ENCODE peak calls at places on chromosomes 2 and 18, in five cellular contexts. G is activated CD4-positive, alpha-beta T cell treated with anti-CD3 and anti-CD28 coated beads for 36 hours; B is astrocyte of the spinal cord; F is germinal center; T is AG09309. S is an unnamed sample.

GRCh38 chr2:236604971-236605734 is 35.5 kb downstream of the ACKR3 start:
- DNase-seq in B (no peak), G (no peak), T (no peak), F (no peak), S (peak)

GRCh38 chr2:38030590-38031326 is 45.2 kb downstream of the CYP1B1 start:
- DNase-seq in T (no peak), F (no peak), G (no peak), B (peak), S (no peak)

GRCh38 chr2:75162897-75163296 is 36.4 kb downstream of the TACR1 start:
- DNase-seq in G (no peak), B (no peak), F (no peak), T (no peak), S (no peak)

GRCh38 chr2:106189764-106190468 is 4.2 kb downstream of the UXS1 start:
- DNase-seq in T (no peak), G (no peak), F (no peak), B (peak), S (peak)

GRCh38 chr2:42854207-42854818 is 61.9 kb upstream of the HAAO start:
- DNase-seq in G (no peak), F (no peak), B (peak), T (no peak), S (peak)

GRCh38 chr2:109052922-109053321 is 63.9 kb upstream of the EDAR start:
- DNase-seq in F (no peak), G (no peak), T (no peak), B (no peak), S (no peak)

GRCh38 chr2:239283288-239283945 is 117.4 kb downstream of the HDAC4 start:
- DNase-seq in F (no peak), G (no peak), B (no peak), T (no peak), S (no peak)

GRCh38 chr2:47119001-47119400 is 36.1 kb downstream of the STPG4 start:
- DNase-seq in T (peak), B (peak), G (no peak), F (no peak), S (peak)

GRCh38 chr2:24819442-24820174 is 26.4 kb downstream of the CENPO start:
- DNase-seq in B (no peak), F (no peak), T (no peak), G (no peak), S (no peak)

GRCh38 chr2:178825183-178825582 is 18.0 kb upstream of the TTN start:
- DNase-seq in F (no peak), T (no peak), G (no peak), B (peak), S (peak)

GRCh38 chr2:209470466-209470865 is 46.6 kb downstream of the MAP2 start:
- DNase-seq in F (no peak), B (no peak), G (no peak), T (no peak), S (no peak)

GRCh38 chr2:191927319-191927867 is 80.5 kb upstream of the CAVIN2 start:
- DNase-seq in F (no peak), G (no peak), B (peak), T (peak), S (peak)

GRCh38 chr2:187547353-187547979 is 6.8 kb downstream of the TFPI start:
- DNase-seq in F (no peak), T (peak), B (peak), G (no peak), S (peak)

GRCh38 chr2:54634564-54635511 is 88.6 kb upstream of the EML6 start:
- DNase-seq in B (peak), G (peak), F (peak), T (no peak), S (peak)

GRCh38 chr18:58682429-58683069 is 11.3 kb downstream of the MALT1 start:
- DNase-seq in T (no peak), F (no peak), G (no peak), B (peak), S (peak)

GRCh38 chr2:182324665-182325064 is 102.2 kb downstream of the PDE1A start:
- DNase-seq in B (peak), T (no peak), F (no peak), G (no peak), S (peak)

GRCh38 chr2:134553657-134554056 is 165.1 kb downstream of the TMEM163 start:
- DNase-seq in G (no peak), T (no peak), B (no peak), F (no peak), S (no peak)

GRCh38 chr2:191228333-191228732 is 16.9 kb upstream of the MYO1B start:
- DNase-seq in G (no peak), T (no peak), B (no peak), F (no peak), S (no peak)

GRCh38 chr2:65129276-65129612 is 662 bp downstream of the RAB1A start:
- DNase-seq in F (no peak), B (no peak), T (no peak), G (no peak), S (no peak)

GRCh38 chr2:42342061-42342794 is 18.8 kb downstream of the COX7A2L start:
- DNase-seq in G (no peak), T (peak), B (peak), F (no peak), S (peak)

GRCh38 chr2:122634261-122634660 is 878.8 kb downstream of the TSN start:
- DNase-seq in F (no peak), B (peak), G (no peak), T (peak), S (peak)

GRCh38 chr18:46916551-46917107 is 678 bp downstream of the PIAS2 start:
- DNase-seq in F (no peak), G (no peak), T (no peak), B (peak), S (peak)

GRCh38 chr2:172791953-172792352 is 56.3 kb downstream of the RAPGEF4 start:
- DNase-seq in T (no peak), B (no peak), F (no peak), G (no peak), S (no peak)

GRCh38 chr2:218368621-218369153 is 12.0 kb downstream of the CATIP start:
- DNase-seq in T (no peak), F (no peak), G (no peak), B (no peak), S (peak)

GRCh38 chr2:42754021-42754775 is 9.7 kb downstream of the OXER1 start:
- DNase-seq in G (no peak), T (no peak), B (no peak), F (peak), S (no peak)

GRCh38 chr2:168137510-168138180 is 109.8 kb downstream of the STK39 start:
- DNase-seq in T (no peak), B (no peak), F (peak), G (no peak), S (no peak)

GRCh38 chr2:144475596-144475995 is 44.3 kb downstream of the ZEB2 start:
- DNase-seq in T (no peak), B (no peak), F (no peak), G (no peak), S (no peak)